ENCODE peak calls at places on chromosomes 5 and 9, in ten cellular contexts. V, W, K, R, O, I, P, Q, J and S are unnamed samples.

GRCh38 chr9:18233776-18234445 is 240.0 kb upstream of the ADAMTSL1 start:
- DNase-seq in V (no peak), W (no peak), K (no peak), R (no peak), O (no peak), I (no peak), P (no peak), Q (no peak), J (no peak), S (no peak)

GRCh38 chr9:100267211-100267610 is 85.5 kb downstream of the TEX10 start:
- DNase-seq in V (no peak), W (no peak), K (no peak), R (no peak), O (no peak), I (no peak), P (no peak), Q (no peak), J (no peak), S (no peak)

GRCh38 chr9:34384368-34385165 is 7.9 kb upstream of the MYORG start:
- DNase-seq in V (no peak), W (no peak), K (no peak), R (no peak), O (no peak), I (no peak), P (no peak), Q (no peak), J (no peak), S (no peak)

GRCh38 chr9:114606597-114607207 is 4.4 kb upstream of the TMEM268 start:
- DNase-seq in V (peak), W (no peak), K (no peak), R (no peak), O (peak), I (no peak), P (no peak), Q (no peak), J (no peak), S (peak)

GRCh38 chr9:78892182-78892581 is 595.3 kb downstream of the PSAT1 start:
- DNase-seq in V (no peak), W (no peak), K (no peak), R (no peak), O (no peak), I (no peak), P (no peak), Q (no peak), J (no peak), S (no peak)

GRCh38 chr5:131164161-131164930 is 710 bp downstream of the HINT1 start:
- DNase-seq in V (peak), W (peak), K (peak), R (peak), O (peak), I (peak), P (peak), Q (peak), J (peak), S (peak)

GRCh38 chr9:33029106-33029788 is 4.2 kb downstream of the DNAJA1 start:
- DNase-seq in V (no peak), W (no peak), K (no peak), R (no peak), O (peak), I (no peak), P (no peak), Q (no peak), J (peak), S (no peak)

GRCh38 chr5:66415208-66415607 is 181.0 kb upstream of the MAST4 start:
- DNase-seq in V (no peak), W (no peak), K (no peak), R (no peak), O (peak), I (no peak), P (no peak), Q (no peak), J (no peak), S (no peak)

GRCh38 chr5:98638701-98639100 is 134.8 kb upstream of the RGMB start:
- DNase-seq in V (no peak), W (no peak), K (no peak), R (no peak), O (no peak), I (no peak), P (no peak), Q (no peak), J (no peak), S (peak)

GRCh38 chr5:181566-181965 is 9.7 kb upstream of the LRRC14B start:
- DNase-seq in V (no peak), W (no peak), K (no peak), R (no peak), O (no peak), I (no peak), P (no peak), Q (no peak), J (no peak), S (no peak)

GRCh38 chr9:77648458-77649108 is 461 bp upstream of the GNA14 start:
- DNase-seq in V (no peak), W (peak), K (peak), R (peak), O (peak), I (peak), P (no peak), Q (peak), J (no peak), S (no peak)

GRCh38 chr5:156137482-156137881 is 189.5 kb upstream of the SGCD start:
- DNase-seq in V (no peak), W (no peak), K (no peak), R (no peak), O (no peak), I (no peak), P (peak), Q (no peak), J (no peak), S (no peak)

GRCh38 chr9:137161558-137162483 is 8.0 kb downstream of the LRRC26 start:
- DNase-seq in V (peak), W (no peak), K (no peak), R (no peak), O (no peak), I (no peak), P (no peak), Q (no peak), J (no peak), S (no peak)

GRCh38 chr5:123795688-123796087 is 283.7 kb downstream of the CSNK1G3 start:
- DNase-seq in V (no peak), W (no peak), K (no peak), R (no peak), O (no peak), I (no peak), P (no peak), Q (no peak), J (peak), S (no peak)

GRCh38 chr9:100368672-100369071 is 15.9 kb upstream of the TEX10 start:
- DNase-seq in V (no peak), W (no peak), K (no peak), R (no peak), O (no peak), I (no peak), P (no peak), Q (no peak), J (no peak), S (no peak)

GRCh38 chr5:147887026-147887627 is 8.6 kb downstream of the SCGB3A2 start:
- DNase-seq in V (peak), W (no peak), K (no peak), R (peak), O (peak), I (no peak), P (peak), Q (peak), J (no peak), S (peak)

GRCh38 chr9:114430443-114430842 is 42.7 kb upstream of the AKNA start:
- DNase-seq in V (no peak), W (no peak), K (peak), R (no peak), O (no peak), I (no peak), P (no peak), Q (no peak), J (no peak), S (no peak)

GRCh38 chr5:37810311-37810710 is 29.5 kb downstream of the GDNF start:
- DNase-seq in V (no peak), W (no peak), K (no peak), R (no peak), O (no peak), I (no peak), P (no peak), Q (no peak), J (no peak), S (peak)

GRCh38 chr9:22308177-22308576 is 138.4 kb upstream of the DMRTA1 start:
- DNase-seq in V (no peak), W (no peak), K (no peak), R (no peak), O (no peak), I (no peak), P (no peak), Q (no peak), J (no peak), S (no peak)

GRCh38 chr5:78738693-78739300 is 90.2 kb upstream of the LHFPL2 start:
- DNase-seq in V (peak), W (no peak), K (no peak), R (no peak), O (no peak), I (no peak), P (no peak), Q (no peak), J (no peak), S (no peak)

GRCh38 chr9:86410281-86410680 is 56.1 kb upstream of the TUT7 start:
- DNase-seq in V (no peak), W (no peak), K (no peak), R (no peak), O (no peak), I (no peak), P (no peak), Q (no peak), J (no peak), S (no peak)

GRCh38 chr5:167894631-167895472 is 396.6 kb upstream of the WWC1 start:
- DNase-seq in V (no peak), W (no peak), K (no peak), R (no peak), O (no peak), I (no peak), P (no peak), Q (no peak), J (no peak), S (no peak)

GRCh38 chr5:132055808-132056609 is 4.4 kb upstream of the IL3 start:
- DNase-seq in V (no peak), W (no peak), K (no peak), R (no peak), O (peak), I (peak), P (no peak), Q (no peak), J (no peak), S (no peak)

GRCh38 chr5:180441577-180441976 is 52.6 kb upstream of the CNOT6 start:
- DNase-seq in V (no peak), W (no peak), K (no peak), R (no peak), O (no peak), I (peak), P (peak), Q (no peak), J (no peak), S (no peak)

GRCh38 chr9:128818839-128819715 is 777 bp downstream of the ENDOG start:
- DNase-seq in V (peak), W (peak), K (no peak), R (peak), O (peak), I (peak), P (no peak), Q (peak), J (no peak), S (no peak)

GRCh38 chr5:54601832-54602231 is 84.3 kb downstream of the SNX18 start:
- DNase-seq in V (no peak), W (no peak), K (no peak), R (no peak), O (no peak), I (no peak), P (no peak), Q (no peak), J (no peak), S (no peak)

GRCh38 chr5:164002214-164002613 is 496.8 kb downstream of the MAT2B start:
- DNase-seq in V (no peak), W (peak), K (no peak), R (no peak), O (no peak), I (no peak), P (no peak), Q (no peak), J (no peak), S (no peak)

GRCh38 chr9:134064711-134065110 is 3.1 kb downstream of the BRD3 start:
- DNase-seq in V (no peak), W (no peak), K (no peak), R (peak), O (no peak), I (no peak), P (no peak), Q (no peak), J (no peak), S (no peak)

GRCh38 chr9:31013371-31013770 is 1371.1 kb upstream of the ACO1 start:
- DNase-seq in V (no peak), W (no peak), K (no peak), R (no peak), O (no peak), I (no peak), P (no peak), Q (no peak), J (no peak), S (no peak)

GRCh38 chr9:134293576-134294227 is 32.6 kb upstream of the RXRA start:
- DNase-seq in V (peak), W (no peak), K (no peak), R (no peak), O (no peak), I (peak), P (no peak), Q (no peak), J (no peak), S (no peak)

GRCh38 chr5:172178301-172179031 is 9.6 kb downstream of the STK10 start:
- DNase-seq in V (peak), W (peak), K (peak), R (peak), O (peak), I (no peak), P (no peak), Q (no peak), J (no peak), S (no peak)

GRCh38 chr5:44275908-44276307 is 113.3 kb downstream of the FGF10 start:
- DNase-seq in V (no peak), W (no peak), K (no peak), R (no peak), O (peak), I (no peak), P (no peak), Q (no peak), J (no peak), S (no peak)

GRCh38 chr5:133366438-133366837 is 245.9 kb downstream of the FSTL4 start:
- DNase-seq in V (no peak), W (no peak), K (no peak), R (no peak), O (no peak), I (no peak), P (no peak), Q (no peak), J (no peak), S (no peak)

GRCh38 chr5:89087551-89088318 is 204.8 kb upstream of the MEF2C start:
- DNase-seq in V (no peak), W (no peak), K (no peak), R (peak), O (no peak), I (no peak), P (no peak), Q (no peak), J (no peak), S (no peak)

GRCh38 chr9:122268041-122268814 is 3.5 kb downstream of the MRRF start:
- DNase-seq in V (no peak), W (no peak), K (no peak), R (no peak), O (no peak), I (no peak), P (no peak), Q (no peak), J (no peak), S (no peak)

GRCh38 chr9:126146254-126147145 is 180.1 kb upstream of the MVB12B start:
- DNase-seq in V (peak), W (peak), K (peak), R (peak), O (peak), I (no peak), P (peak), Q (no peak), J (no peak), S (no peak)

GRCh38 chr5:72107874-72108199 is 562 bp downstream of the MAP1B start:
- DNase-seq in V (peak), W (peak), K (no peak), R (peak), O (peak), I (peak), P (no peak), Q (no peak), J (no peak), S (peak)

GRCh38 chr5:37043693-37044092 is 167.1 kb downstream of the NIPBL start:
- DNase-seq in V (no peak), W (no peak), K (no peak), R (no peak), O (peak), I (no peak), P (no peak), Q (no peak), J (no peak), S (no peak)

GRCh38 chr5:176754376-176754942 is 55.9 kb upstream of the UNC5A start:
- DNase-seq in V (no peak), W (no peak), K (no peak), R (no peak), O (no peak), I (no peak), P (peak), Q (no peak), J (no peak), S (no peak)